ENCODE peak calls at places on chromosomes 4 and X, in six cellular contexts. F is mesenchymal stem cell, V is neuronal stem cell, Q is IMR-90, L is H9, R is H1. G is an unnamed sample.
A peak's percentile ranks its signal among the peaks of the same experiment; 100 is the strongest.

GRCh38 chr4:153260152-153260551 is 55.9 kb downstream of the TRIM2 start:
- DNase-seq in F (peak; percentile 18), V (no peak), Q (no peak), L (peak; percentile 50), R (no peak), G (no peak)

GRCh38 chr4:38856046-38856445 is 571 bp downstream of the TLR6 start:
- DNase-seq in F (no peak), V (no peak), Q (no peak), L (no peak), R (no peak), G (no peak)

GRCh38 chrX:63686878-63687714 is 97.9 kb downstream of the ARHGEF9 start:
- DNase-seq in F (peak; percentile 57), V (peak; percentile 21), Q (peak; percentile 45), L (peak; percentile 26), R (peak; percentile 0), G (peak; percentile 3)

GRCh38 chrX:47232197-47232802 is 509 bp upstream of the USP11 start:
- DNase-seq in F (no peak), V (no peak), Q (no peak), L (no peak), R (no peak), G (peak; percentile 53)

GRCh38 chr4:47852121-47852520 is 14.3 kb upstream of the CORIN start:
- DNase-seq in F (peak; percentile 44), V (no peak), Q (peak; percentile 92), L (no peak), R (no peak), G (peak; percentile 57)

GRCh38 chr4:132614682-132615081 is 534.4 kb upstream of the PCDH10 start:
- DNase-seq in F (peak; percentile 5), V (no peak), Q (peak; percentile 5), L (no peak), R (no peak), G (peak; percentile 9)

GRCh38 chr4:106775636-106776035 is 260.5 kb downstream of the DKK2 start:
- DNase-seq in F (no peak), V (no peak), Q (no peak), L (no peak), R (no peak), G (no peak)

GRCh38 chrX:107768051-107768450 is 7.5 kb downstream of the TSC22D3 start:
- DNase-seq in F (no peak), V (no peak), Q (no peak), L (no peak), R (no peak), G (no peak)

DNA sequence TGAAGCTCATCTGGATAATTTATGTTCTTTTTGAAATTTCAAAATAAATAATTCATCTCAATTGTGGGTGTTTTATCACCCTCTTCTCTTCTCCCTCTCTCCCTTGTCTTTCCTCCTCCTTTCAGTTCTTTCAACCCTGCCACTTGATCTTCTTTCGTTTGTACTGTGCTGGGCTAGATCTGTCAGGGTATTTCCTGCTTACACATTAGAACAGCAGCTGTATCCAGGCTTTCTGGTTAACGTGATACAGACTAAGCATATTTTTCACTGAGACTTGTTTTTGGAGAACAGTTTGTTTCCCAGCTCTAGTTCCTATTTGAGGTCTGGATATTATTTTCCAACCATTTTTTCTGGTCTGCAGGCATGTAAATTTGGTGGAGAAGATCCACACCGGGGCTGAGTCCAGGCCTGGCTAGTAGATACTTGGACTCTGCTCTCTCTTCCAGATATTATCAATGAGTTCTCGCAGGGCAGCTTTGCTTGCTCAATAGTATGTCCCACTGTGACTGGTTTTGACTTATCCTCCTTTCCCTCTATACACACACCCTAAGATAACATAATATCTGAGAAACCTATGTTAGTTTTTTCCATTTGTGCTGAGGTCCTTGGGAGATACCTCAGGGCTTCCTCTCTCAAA is 1310.7 kb upstream of the TENM3 start:
- DNase-seq in F (no peak), V (no peak), Q (peak; percentile 46), L (no peak), R (no peak), G (no peak)
- H4K91ac ChIP-seq in F (no peak overlapping the region), V (no peak overlapping the region), Q (no peak overlapping the region), L (no peak overlapping the region), R (no peak overlapping the region), G (no peak overlapping the region)

DNA sequence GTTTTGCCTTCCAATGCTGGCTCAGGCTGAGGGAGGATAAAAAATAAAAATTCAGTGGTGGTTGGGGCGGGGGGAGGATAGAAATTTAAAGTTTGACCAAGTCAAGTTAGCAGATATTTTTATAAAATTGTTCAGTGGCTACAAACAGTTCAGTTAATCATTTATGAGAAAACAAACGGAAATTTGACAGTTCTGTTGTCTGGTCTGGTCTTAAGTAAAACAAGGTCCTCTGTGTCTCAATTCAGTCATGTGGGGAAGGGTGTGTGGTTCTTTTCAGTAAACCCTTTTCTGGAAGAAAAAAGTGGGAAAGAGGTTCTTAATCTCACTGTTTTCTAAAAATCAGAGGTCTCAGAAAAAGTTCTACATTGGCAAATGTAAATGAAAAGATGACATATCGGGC is 409.1 kb upstream of the SPANXN4 start:
- DNase-seq in F (no peak), V (no peak), Q (no peak), L (no peak), R (no peak), G (no peak)
- H2BK120ac ChIP-seq in F (no peak overlapping the region), V (no peak overlapping the region), Q (no peak overlapping the region), L (no peak overlapping the region), R (no peak overlapping the region), G (no peak overlapping the region)

GRCh38 chrX:150203249-150203647 is 159.9 kb upstream of the MAMLD1 start:
- DNase-seq in F (no peak), V (no peak), Q (no peak), L (no peak), R (no peak), G (peak; percentile 7)

GRCh38 chrX:150202641-150203248 is 160.4 kb upstream of the MAMLD1 start:
- DNase-seq in F (peak; percentile 91), V (no peak), Q (peak; percentile 63), L (no peak), R (no peak), G (peak; percentile 61)

GRCh38 chrX:150201391-150201790 is 161.7 kb upstream of the MAMLD1 start:
- DNase-seq in F (no peak), V (no peak), Q (no peak), L (no peak), R (no peak), G (no peak)

GRCh38 chrX:150200820-150201287 is 162.3 kb upstream of the MAMLD1 start:
- DNase-seq in F (peak; percentile 97), V (no peak), Q (peak; percentile 98), L (no peak), R (no peak), G (peak; percentile 81)

DNA sequence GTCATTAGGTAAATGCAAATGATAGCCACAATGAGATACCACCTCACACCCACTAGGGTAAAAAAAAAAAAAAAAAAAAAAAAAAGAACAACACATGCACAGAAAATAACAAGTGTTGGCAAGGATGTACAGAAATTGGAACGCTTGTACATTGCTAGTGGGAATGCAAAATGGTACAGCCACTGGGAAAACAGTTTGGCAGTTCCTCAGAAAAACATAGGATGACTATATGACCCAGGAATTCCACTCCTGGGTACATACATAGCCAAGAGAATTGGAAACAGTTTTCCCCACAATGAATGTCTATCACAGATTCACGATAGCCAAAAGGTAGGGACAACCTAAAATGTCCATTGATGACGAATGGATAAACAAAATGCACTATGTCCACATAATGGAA is 161.3 kb upstream of the MAMLD1 start:
- DNase-seq in F (no peak), V (no peak), Q (no peak), L (no peak), R (no peak), G (no peak)
- H3K27ac ChIP-seq in F (no peak overlapping the region), V (no peak overlapping the region), Q (no peak overlapping the region), L (no peak overlapping the region), R (no peak overlapping the region), G (no peak overlapping the region)

DNA sequence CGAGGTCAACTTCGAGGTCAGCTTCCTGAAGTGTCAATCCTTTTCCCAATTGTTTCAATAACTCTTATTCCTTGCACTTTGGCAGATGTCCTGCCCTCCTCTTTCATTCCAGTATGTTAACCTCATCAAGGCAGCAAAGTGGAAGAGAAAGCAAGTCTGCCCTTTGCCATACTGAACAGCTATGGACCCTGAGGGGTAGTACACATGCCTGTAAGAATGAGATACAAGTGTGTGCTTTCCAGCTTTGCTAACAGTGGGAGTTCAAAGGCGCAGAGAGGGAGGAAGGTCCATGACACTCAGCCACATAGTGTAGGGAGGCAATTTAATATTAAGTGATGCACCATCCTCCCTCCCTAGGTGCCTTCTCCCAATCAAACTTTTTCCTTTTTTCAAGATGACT is 96.4 kb upstream of the ZCCHC13 start:
- DNase-seq in F (no peak), V (no peak), Q (no peak), L (no peak), R (no peak), G (peak; percentile 63)
- H4K91ac ChIP-seq in F (no peak overlapping the region), V (no peak overlapping the region), Q (no peak overlapping the region), L (no peak overlapping the region), R (no peak overlapping the region), G (no peak overlapping the region)

GRCh38 chrX:86154586-86154985 is 6.3 kb downstream of the DACH2 start:
- DNase-seq in F (no peak), V (no peak), Q (no peak), L (no peak), R (no peak), G (no peak)
- H2BK120ac ChIP-seq in F (no peak overlapping the region), V (no peak overlapping the region), Q (no peak overlapping the region), L (no peak overlapping the region), R (no peak overlapping the region), G (no peak overlapping the region)

GRCh38 chr4:76012388-76012801 is 5.1 kb upstream of the CXCL9 start:
- DNase-seq in F (peak; percentile 80), V (no peak), Q (peak; percentile 91), L (no peak), R (no peak), G (no peak)

GRCh38 chr4:76016383-76016782 is 6.9 kb downstream of the CXCL10 start:
- DNase-seq in F (no peak), V (no peak), Q (no peak), L (peak; percentile 57), R (no peak), G (peak; percentile 60)

GRCh38 chr4:76013540-76013939 is 6.2 kb upstream of the CXCL9 start:
- DNase-seq in F (no peak), V (no peak), Q (no peak), L (no peak), R (no peak), G (no peak)

GRCh38 chr4:76011018-76011670 is 3.8 kb upstream of the CXCL9 start:
- DNase-seq in F (no peak), V (no peak), Q (no peak), L (peak; percentile 31), R (no peak), G (no peak)

DNA sequence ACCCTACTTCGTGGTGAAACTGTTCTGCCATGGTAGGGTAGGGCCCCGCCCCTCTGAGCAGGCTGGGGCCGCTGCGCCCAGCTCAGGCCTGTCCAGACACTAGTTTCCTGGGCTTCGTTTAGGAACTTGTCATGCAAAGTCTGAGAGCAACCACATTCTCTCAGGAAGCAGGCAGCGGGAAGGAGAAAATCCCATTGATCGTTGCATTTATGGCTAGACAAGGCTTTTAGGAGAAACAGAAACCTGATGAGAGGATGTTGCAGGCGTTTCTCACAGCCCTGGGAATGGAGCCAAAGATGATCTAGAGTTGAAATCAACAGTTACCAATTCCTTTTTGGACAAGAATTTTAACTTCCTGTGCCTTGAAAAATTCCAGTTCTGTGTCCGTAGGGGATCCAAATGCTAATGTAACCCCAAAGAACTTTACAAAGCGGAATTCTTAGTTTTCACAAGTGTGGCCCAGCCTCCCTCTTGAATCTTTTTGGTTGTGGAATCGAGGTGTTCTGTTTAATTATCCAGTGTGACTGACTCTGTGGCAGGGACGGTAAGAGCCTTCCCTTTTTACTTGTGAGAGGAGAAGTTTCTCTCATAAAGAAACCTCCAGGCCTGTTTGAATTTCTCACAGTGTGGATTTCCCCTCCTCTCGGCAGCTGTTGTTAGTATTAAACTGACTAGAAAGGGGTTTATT is 4.5 kb upstream of the CXCL9 start:
- DNase-seq in F (peak; percentile 88), V (no peak), Q (peak; percentile 91), L (peak; percentile 44), R (no peak), G (no peak)
- H3K27ac ChIP-seq in F (no peak overlapping the region), V (no peak overlapping the region), Q (peak overlapping the region; percentile 85), L (no peak overlapping the region), R (no peak overlapping the region), G (no peak overlapping the region)

GRCh38 chr4:87529187-87529586 is at the start of gene SPARCL1:
- DNase-seq in F (no peak), V (no peak), Q (no peak), L (no peak), R (no peak), G (no peak)
- H4K91ac ChIP-seq in F (no peak within 1 kb of the TSS), V (no peak within 1 kb of the TSS), Q (no peak within 1 kb of the TSS), L (no peak within 1 kb of the TSS), R (no peak within 1 kb of the TSS), G (no peak within 1 kb of the TSS)